ENCODE peak calls at places on chromosomes 12 and 14, in six cellular contexts. J is neural crest cell; B is endothelial cell; U is activated CD4-positive, alpha-beta T cell treated with anti-CD3 and anti-CD28 coated beads, Interleukin-2, amount 50 U/mL, for 48 hours; W is A673; M is nephron progenitor cell. Z is an unnamed sample.
A peak's percentile ranks its signal among the peaks of the same experiment; 100 is the strongest.

GRCh38 chr12:32471601-32472001 is 72.2 kb downstream of the FGD4 start:
- DNase-seq in W (no peak), U (no peak), B (no peak), J (no peak), M (no peak), Z (no peak)

GRCh38 chr12:71828813-71829212 is 10.7 kb upstream of the TBC1D15 start:
- DNase-seq in W (no peak), J (no peak), B (no peak), U (no peak), M (no peak), Z (no peak)

GRCh38 chr12:122206111-122206881 is 2.8 kb downstream of the B3GNT4 start:
- DNase-seq in B (no peak), U (no peak), M (no peak), J (no peak), W (no peak), Z (no peak)

GRCh38 chr14:89813485-89814080 is 140.9 kb downstream of the EFCAB11 start:
- DNase-seq in W (no peak), M (peak; percentile 22), U (no peak), J (no peak), B (no peak), Z (no peak)

GRCh38 chr12:48221645-48222044 is 18.6 kb upstream of the OR10AD1 start:
- DNase-seq in U (no peak), B (no peak), J (no peak), W (no peak), M (no peak), Z (no peak)

GRCh38 chr14:21852061-21852664 is 178.5 kb upstream of the OR4E1 start:
- DNase-seq in M (peak; percentile 69), U (peak; percentile 79), J (peak; percentile 71), B (peak; percentile 70), W (peak; percentile 71), Z (peak; percentile 45)

GRCh38 chr12:25550186-25550585 is 2.9 kb downstream of the LMNTD1 start:
- DNase-seq in J (no peak), B (no peak), W (no peak), M (no peak), U (no peak), Z (no peak)

GRCh38 chr12:98188649-98189048 is 326.7 kb upstream of the TMPO start:
- DNase-seq in U (no peak), M (no peak), J (no peak), B (no peak), W (peak; percentile 80), Z (no peak)

GRCh38 chr14:97311411-97311810 is 514.2 kb downstream of the VRK1 start:
- DNase-seq in W (no peak), J (no peak), B (no peak), U (no peak), M (no peak), Z (no peak)

GRCh38 chr14:100611811-100612480 is 24.7 kb upstream of the BEGAIN start:
- DNase-seq in W (no peak), M (no peak), B (no peak), U (no peak), J (no peak), Z (no peak)

GRCh38 chr14:101889898-101890297 is 74.5 kb upstream of the DYNC1H1 start:
- DNase-seq in B (no peak), W (no peak), U (no peak), M (no peak), J (no peak), Z (no peak)

GRCh38 chr12:16348435-16349131 is 1.1 kb downstream of the MGST1 start:
- DNase-seq in J (no peak), M (no peak), B (no peak), U (no peak), W (no peak), Z (peak; percentile 16)

GRCh38 chr12:115341442-115341841 is 657.5 kb upstream of the TBX3 start:
- DNase-seq in B (no peak), M (no peak), J (no peak), W (peak; percentile 28), U (no peak), Z (no peak)

GRCh38 chr14:69129264-69129880 is 23.5 kb downstream of the DCAF5 start:
- DNase-seq in B (peak; percentile 60), W (peak; percentile 91), J (peak; percentile 67), M (peak; percentile 70), U (peak; percentile 65), Z (peak; percentile 86)